ENCODE peak calls at places on chromosome 22, in seven cellular contexts. K, Y, I, U, D, B and N are unnamed samples.

GRCh38 chr22:44870021-44870420 is 117.6 kb downstream of the ARHGAP8 start:
- DNase-seq in K (peak; percentile 52), D (peak; percentile 7), Y (no peak), B (no peak), U (no peak), I (no peak), N (peak; percentile 48)

GRCh38 chr22:19143967-19144400 is 467 bp downstream of the ESS2 start:
- DNase-seq in Y (no peak), B (no peak), I (no peak), K (peak; percentile 12), D (no peak), U (peak; percentile 47), N (no peak)

GRCh38 chr22:17638182-17638431 is 450 bp upstream of the BCL2L13 start:
- DNase-seq in U (no peak), D (no peak), I (no peak), K (no peak), B (no peak), Y (peak; percentile 69), N (peak; percentile 26)

GRCh38 chr22:31828739-31829138 is 74.9 kb downstream of the DEPDC5 start:
- DNase-seq in B (no peak), D (no peak), U (peak; percentile 48), Y (no peak), K (no peak), I (no peak), N (no peak)

GRCh38 chr22:30782613-30783012 is 87.9 kb downstream of the OSBP2 start:
- DNase-seq in K (no peak), D (no peak), Y (no peak), I (no peak), B (no peak), U (no peak), N (no peak)

GRCh38 chr22:49490692-49491091 is 337.0 kb downstream of the BRD1 start:
- DNase-seq in K (no peak), Y (no peak), U (no peak), I (no peak), D (no peak), B (no peak), N (no peak)

GRCh38 chr22:44520695-44521094 is 22.7 kb upstream of the RTL6 start:
- DNase-seq in U (no peak), D (no peak), B (no peak), K (peak; percentile 74), I (no peak), Y (no peak), N (no peak)

GRCh38 chr22:25359601-25360261 is 140.3 kb downstream of the CRYBB2 start:
- DNase-seq in B (no peak), I (no peak), K (no peak), U (no peak), Y (no peak), D (no peak), N (no peak)

GRCh38 chr22:35154937-35155387 is 89.0 kb downstream of the ISX start:
- DNase-seq in I (no peak), Y (peak; percentile 60), B (no peak), K (peak; percentile 25), D (peak; percentile 9), U (peak; percentile 78), N (peak; percentile 3)

GRCh38 chr22:24521791-24522245 is 26.7 kb downstream of the UPB1 start:
- DNase-seq in I (no peak), Y (peak; percentile 63), K (peak; percentile 42), U (peak; percentile 75), B (no peak), D (peak; percentile 47), N (peak; percentile 45)

GRCh38 chr22:45688606-45689080 is 17.0 kb downstream of the ATXN10 start:
- DNase-seq in B (no peak), I (no peak), D (peak; percentile 67), K (peak; percentile 95), U (no peak), Y (peak; percentile 96), N (peak; percentile 89)

GRCh38 chr22:48241658-48242057 is 1479.2 kb downstream of the TBC1D22A start:
- DNase-seq in U (no peak), K (no peak), I (no peak), B (no peak), Y (no peak), D (no peak), N (no peak)

GRCh38 chr22:17774928-17775675 is 833 bp upstream of the BID start:
- DNase-seq in I (no peak), B (no peak), Y (no peak), U (no peak), D (no peak), K (no peak), N (no peak)

GRCh38 chr22:50276143-50276542 is 6.0 kb upstream of the MAPK11 start:
- DNase-seq in I (no peak), B (peak; percentile 31), U (peak; percentile 96), D (no peak), Y (peak; percentile 37), K (no peak), N (no peak)

GRCh38 chr22:35480627-35481565 is 59.7 kb upstream of the RASD2 start:
- DNase-seq in K (no peak), D (no peak), U (no peak), B (no peak), I (no peak), Y (no peak), N (no peak)

GRCh38 chr22:28829358-28830181 is 29.2 kb upstream of the XBP1 start:
- DNase-seq in I (peak; percentile 55), B (peak; percentile 48), K (peak; percentile 34), Y (peak; percentile 58), D (peak; percentile 18), U (peak; percentile 87), N (no peak)

GRCh38 chr22:46145361-46145851 is 4.9 kb upstream of the PPARA start:
- DNase-seq in U (no peak), D (no peak), B (no peak), K (no peak), Y (no peak), I (no peak), N (no peak)

GRCh38 chr22:38257170-38257569 is 15.6 kb downstream of the TMEM184B start:
- DNase-seq in U (no peak), I (no peak), B (no peak), Y (no peak), K (peak; percentile 76), D (no peak), N (no peak)

GRCh38 chr22:46561435-46561905 is 24.1 kb upstream of the CELSR1 start:
- DNase-seq in Y (peak; percentile 35), U (peak; percentile 76), D (no peak), B (no peak), K (no peak), I (no peak), N (no peak)

GRCh38 chr22:38610234-38610633 is 40.3 kb upstream of the DMC1 start:
- DNase-seq in D (no peak), B (no peak), Y (no peak), K (no peak), I (no peak), U (no peak), N (no peak)

GRCh38 chr22:36493690-36494110 is 12.3 kb upstream of the TXN2 start:
- DNase-seq in Y (no peak), D (no peak), U (peak; percentile 79), B (no peak), I (no peak), K (no peak), N (no peak)

GRCh38 chr22:17154971-17155370 is 4.1 kb downstream of the HDHD5 start:
- DNase-seq in Y (no peak), U (no peak), K (no peak), B (no peak), I (no peak), D (no peak), N (no peak)

GRCh38 chr22:48794906-48795305 is 1032.8 kb downstream of the BRD1 start:
- DNase-seq in Y (no peak), I (no peak), B (no peak), K (no peak), U (no peak), D (no peak), N (no peak)

GRCh38 chr22:35376728-35377472 is 4.0 kb upstream of the HMOX1 start:
- DNase-seq in U (peak; percentile 92), B (no peak), Y (peak; percentile 95), I (no peak), K (peak; percentile 96), D (peak; percentile 95), N (peak; percentile 94)

GRCh38 chr22:38261478-38261803 is 11.4 kb downstream of the TMEM184B start:
- DNase-seq in Y (no peak), B (no peak), U (no peak), K (no peak), D (no peak), I (no peak), N (no peak)